ENCODE peak calls at places on chromosomes 7 and 10, in five cellular contexts. D is neuronal stem cell, L is H1, E is H9, X is mesenchymal stem cell. I is an unnamed sample.

GRCh38 chr7:43114451-43114765 is 2.0 kb downstream of the HECW1 start:
- DNase-seq in E (no peak), X (no peak), L (no peak), D (no peak), I (no peak)

GRCh38 chr7:17665029-17665428 is 275.3 kb downstream of the SNX13 start:
- DNase-seq in X (no peak), D (no peak), L (no peak), E (no peak), I (no peak)

GRCh38 chr10:115861864-115862263 is 411.1 kb downstream of the GFRA1 start:
- DNase-seq in X (peak), D (no peak), L (no peak), E (no peak), I (no peak)

GRCh38 chr7:88455696-88456095 is 149.0 kb upstream of the STEAP4 start:
- DNase-seq in D (no peak), L (no peak), E (no peak), X (no peak), I (peak)

GRCh38 chr10:115026041-115026779 is 67.0 kb upstream of the ATRNL1 start:
- DNase-seq in E (no peak), L (no peak), D (no peak), X (no peak), I (no peak)

GRCh38 chr7:3141326-3141725 is 97.7 kb upstream of the CARD11 start:
- DNase-seq in L (no peak), D (no peak), X (no peak), E (no peak), I (no peak)

GRCh38 chr10:132677096-132677904 is 108.6 kb downstream of the NKX6-2 start:
- DNase-seq in D (no peak), X (no peak), L (no peak), E (peak), I (no peak)

GRCh38 chr10:125409756-125410155 is 249.4 kb upstream of the CTBP2 start:
- DNase-seq in L (no peak), D (no peak), X (no peak), E (no peak), I (no peak)

GRCh38 chr7:155220881-155221280 is 76.8 kb upstream of the INSIG1 start:
- DNase-seq in D (no peak), X (no peak), L (no peak), E (no peak), I (no peak)

GRCh38 chr10:84076047-84076388 is 63.3 kb upstream of the GHITM start:
- DNase-seq in D (no peak), L (no peak), X (peak), E (no peak), I (peak)

GRCh38 chr7:30478349-30479228 is at the start of gene NOD1:
- DNase-seq in E (peak), X (peak), D (peak), L (peak), I (peak)

GRCh38 chr7:120733835-120734234 is 124.1 kb downstream of the TSPAN12 start:
- DNase-seq in E (no peak), X (no peak), D (no peak), L (no peak), I (no peak)

GRCh38 chr10:12042409-12042796 is 206 bp downstream of the UPF2 start:
- DNase-seq in L (no peak), E (no peak), X (peak), D (no peak), I (no peak)

GRCh38 chr7:156725982-156726381 is 85.4 kb downstream of the RNF32 start:
- DNase-seq in X (no peak), D (no peak), L (no peak), E (no peak), I (no peak)

GRCh38 chr10:127426746-127427145 is 122.4 kb upstream of the NPS start:
- DNase-seq in D (no peak), E (no peak), X (no peak), L (no peak), I (no peak)

GRCh38 chr10:26423722-26424121 is 14.4 kb upstream of the APBB1IP start:
- DNase-seq in X (no peak), D (no peak), E (no peak), L (no peak), I (no peak)

GRCh38 chr7:49822862-49823261 is 49.4 kb downstream of the VWC2 start:
- DNase-seq in X (no peak), E (no peak), D (no peak), L (no peak), I (no peak)

GRCh38 chr10:51857326-51857725 is 157.9 kb upstream of the CSTF2T start:
- DNase-seq in E (no peak), D (no peak), X (no peak), L (no peak), I (no peak)

GRCh38 chr10:52316500-52316899 is 2.4 kb downstream of the DKK1 start:
- DNase-seq in L (no peak), D (no peak), E (no peak), X (no peak), I (no peak)

GRCh38 chr7:90626011-90626410 is 29.9 kb downstream of the CDK14 start:
- DNase-seq in E (no peak), L (no peak), D (no peak), X (peak), I (no peak)

GRCh38 chr7:158908552-158908951 is 52.2 kb downstream of the DYNC2I1 start:
- DNase-seq in X (no peak), D (no peak), L (no peak), E (no peak), I (no peak)

GRCh38 chr7:26410156-26410555 is 118.5 kb downstream of the SNX10 start:
- DNase-seq in X (no peak), E (no peak), L (no peak), D (no peak), I (no peak)

GRCh38 chr7:46660402-46660801 is 739.3 kb upstream of the IGFBP3 start:
- DNase-seq in X (peak), L (no peak), E (no peak), D (no peak), I (no peak)

GRCh38 chr7:30683306-30683705 is 1.1 kb upstream of the CRHR2 start:
- DNase-seq in D (no peak), E (no peak), X (no peak), L (no peak), I (no peak)

GRCh38 chr7:30548762-30549344 is 44.2 kb upstream of the GGCT start:
- DNase-seq in L (no peak), X (peak), E (peak), D (peak), I (peak)

GRCh38 chr10:47161465-47161864 is 138.5 kb upstream of the GDF10 start:
- DNase-seq in E (no peak), L (no peak), D (no peak), X (no peak), I (no peak)

GRCh38 chr7:49093218-49093617 is 168.9 kb downstream of the CDC14C start:
- DNase-seq in D (no peak), L (no peak), E (no peak), X (no peak), I (no peak)

GRCh38 chr7:107108951-107109350 is 59.9 kb upstream of the HBP1 start:
- DNase-seq in E (no peak), D (no peak), L (no peak), X (peak), I (no peak)

GRCh38 chr7:134514663-134515062 is 12.7 kb upstream of the AKR1B10 start:
- DNase-seq in X (peak), D (peak), E (no peak), L (no peak), I (peak)

GRCh38 chr10:68247931-68248330 is 16.0 kb upstream of the ATOH7 start:
- DNase-seq in X (no peak), L (no peak), D (no peak), E (no peak), I (no peak)

GRCh38 chr10:68249297-68249696 is 17.4 kb upstream of the ATOH7 start:
- DNase-seq in D (no peak), E (no peak), L (no peak), X (no peak), I (no peak)

GRCh38 chr10:68251625-68252275 is 19.8 kb upstream of the ATOH7 start:
- DNase-seq in L (no peak), X (no peak), D (no peak), E (no peak), I (no peak)

GRCh38 chr10:68251146-68251545 is 19.2 kb upstream of the ATOH7 start:
- DNase-seq in L (no peak), X (no peak), E (no peak), D (no peak), I (no peak)

GRCh38 chr10:68253356-68253755 is 21.4 kb upstream of the ATOH7 start:
- DNase-seq in X (no peak), L (no peak), E (no peak), D (no peak), I (no peak)
- H2BK12ac ChIP-seq in X (no peak), L (no peak), E (no peak), D (no peak), I (no peak)

DNA sequence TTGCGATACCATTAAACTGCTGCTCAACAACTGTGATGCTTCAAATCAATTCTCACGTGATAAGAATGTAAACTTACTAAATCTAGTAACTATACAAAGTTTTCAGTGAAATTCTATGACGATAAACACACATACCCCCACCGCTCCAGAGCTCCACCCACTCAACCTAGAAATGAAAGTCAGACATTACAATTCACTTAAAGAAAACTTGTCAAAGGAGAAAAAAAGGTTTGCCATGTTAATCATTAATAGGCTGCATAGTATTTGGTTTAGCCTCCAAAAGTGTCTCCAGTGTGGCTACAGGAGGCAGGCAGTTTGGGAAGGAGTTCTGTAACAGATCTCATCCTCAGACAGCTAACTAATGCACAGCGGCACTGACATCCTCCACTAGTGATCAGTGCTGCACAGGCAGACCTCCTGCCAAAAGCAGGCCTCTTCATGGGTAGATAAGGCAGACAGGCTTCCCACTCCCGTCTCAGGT is 3.1 kb downstream of the HERPUD2 start:
- DNase-seq in L (no peak), E (no peak), D (no peak), X (peak), I (no peak)
- H3K4ac ChIP-seq in L (no peak), E (no peak), D (no peak), X (no peak), I (no peak)

DNA sequence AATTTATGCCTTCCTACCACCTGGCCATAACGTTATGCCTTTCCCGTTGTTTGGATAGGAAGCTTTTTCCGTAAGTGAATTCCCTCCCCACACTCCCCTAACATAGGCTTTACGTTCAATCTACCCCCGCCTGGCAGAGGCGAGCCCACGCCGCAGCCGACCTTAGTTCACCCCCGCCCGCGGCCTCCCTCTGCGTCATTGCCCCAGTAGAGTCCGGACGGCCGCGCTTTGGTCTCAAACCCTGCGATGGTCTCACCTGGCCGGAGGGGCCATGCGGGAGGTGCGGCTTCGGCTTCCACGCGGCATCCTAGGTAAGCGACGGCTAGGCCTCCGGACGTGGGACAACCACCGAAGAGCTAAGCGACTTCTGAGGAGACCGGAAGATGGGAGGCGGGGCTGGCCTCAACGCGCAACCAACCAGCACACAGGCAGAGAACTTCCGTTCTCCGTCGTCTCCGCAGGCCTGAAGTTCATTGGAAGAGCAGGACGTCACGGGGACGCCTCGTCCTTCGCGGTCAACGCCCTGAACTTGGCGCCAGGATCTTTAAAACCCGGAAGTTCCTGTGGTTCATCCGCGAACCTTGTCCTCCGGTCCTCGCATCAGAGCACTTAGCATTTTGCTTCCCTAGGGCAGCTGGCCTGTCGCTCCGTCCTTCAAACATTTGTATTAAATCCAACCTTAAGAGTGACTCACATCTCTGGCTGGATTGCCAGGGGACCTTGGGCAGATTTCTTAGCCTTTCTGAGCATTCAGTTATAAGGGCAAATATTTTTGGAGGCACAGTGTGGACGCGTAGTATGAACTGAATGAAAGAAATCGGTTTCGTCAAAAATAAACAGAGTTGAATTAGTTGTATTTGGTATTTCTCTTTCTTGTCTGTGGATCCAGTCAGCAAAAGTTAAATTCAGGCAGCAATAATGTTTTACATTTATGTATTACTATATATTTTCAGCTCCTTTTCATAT is at the start of gene CHCHD2:
- DNase-seq in D (peak), L (peak), E (peak), X (peak), I (peak)
- H2BK5ac ChIP-seq in D (no peak), L (peak), E (no peak), X (no peak), I (no peak)

DNA sequence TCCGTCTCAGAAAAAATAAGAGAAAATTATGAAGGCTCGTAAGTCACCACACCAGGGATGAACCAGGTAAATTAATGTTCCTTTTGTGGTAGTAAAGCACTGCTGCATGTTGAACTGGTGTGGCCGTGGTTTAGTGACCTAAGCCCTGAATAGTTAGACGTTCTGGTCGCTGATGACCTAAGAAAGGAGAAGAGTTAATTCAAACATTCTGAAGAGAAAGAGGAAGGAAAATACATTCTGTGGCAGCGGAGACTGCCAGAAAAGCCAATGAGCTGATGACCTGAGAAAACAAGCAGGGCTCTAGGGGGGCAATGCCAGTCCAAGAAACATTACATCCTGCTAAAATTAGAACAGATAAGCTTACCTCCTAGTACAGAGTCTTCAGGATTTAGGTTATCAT is 17.5 kb downstream of the DNAJC9 start:
- DNase-seq in D (no peak), X (no peak), E (no peak), L (no peak), I (no peak)
- H2BK12ac ChIP-seq in D (no peak), X (no peak), E (no peak), L (no peak), I (no peak)

DNA sequence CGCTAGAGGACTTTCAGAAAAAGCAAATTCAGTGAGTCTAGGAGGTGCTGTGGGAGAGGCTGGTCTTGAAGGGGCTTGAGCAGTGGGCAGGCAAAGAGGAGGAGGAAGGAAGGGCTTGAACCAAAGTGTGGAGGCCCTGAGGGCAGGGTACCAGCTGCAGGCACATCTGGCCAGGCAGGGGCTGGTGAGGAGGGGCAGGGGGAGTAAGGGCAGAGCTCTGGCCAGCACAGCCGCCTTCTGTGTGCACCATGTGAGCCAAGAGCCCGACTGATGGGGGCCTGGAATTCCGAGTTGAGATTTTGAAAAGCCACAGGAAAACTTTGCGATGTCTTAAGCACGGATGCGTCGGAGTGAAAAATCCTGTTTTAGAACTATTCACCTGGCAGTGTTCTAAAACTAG is 74.5 kb downstream of the PRPF18 start:
- DNase-seq in D (no peak), L (no peak), X (no peak), E (no peak), I (no peak)
- H3K4ac ChIP-seq in D (no peak), L (no peak), X (no peak), E (no peak), I (no peak)

DNA sequence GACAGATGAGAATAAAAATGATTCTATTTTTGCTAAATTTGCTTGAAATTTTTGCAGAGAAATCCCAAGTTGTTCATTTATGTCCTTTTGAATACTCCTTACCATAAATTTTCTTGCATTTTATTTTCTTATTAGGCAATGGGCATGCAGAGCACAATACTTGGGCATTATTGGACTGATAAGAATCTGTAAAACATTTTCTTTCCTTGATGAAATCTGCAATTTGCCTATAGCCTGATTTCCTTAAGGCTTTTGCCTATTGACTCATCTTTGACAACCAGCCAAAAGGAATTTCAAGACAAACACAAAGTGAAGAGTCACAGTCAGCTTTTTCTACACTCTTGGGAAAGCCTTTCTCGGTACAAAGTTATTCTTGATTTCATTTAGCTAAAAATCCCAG is 30.5 kb upstream of the GNAT3 start:
- DNase-seq in E (no peak), X (peak), D (no peak), L (no peak), I (peak)
- H2BK5ac ChIP-seq in E (no peak), X (no peak), D (no peak), L (no peak), I (no peak)

GRCh38 chr7:79790863-79791262 is 337.4 kb upstream of the MAGI2 start:
- DNase-seq in X (no peak), D (no peak), L (no peak), E (no peak), I (no peak)
- H2BK12ac ChIP-seq in X (no peak), D (no peak), L (no peak), E (no peak), I (no peak)

GRCh38 chr7:124275411-124275810 is 242.5 kb upstream of the TMEM229A start:
- DNase-seq in L (no peak), E (no peak), X (no peak), D (no peak), I (no peak)
- H3K4ac ChIP-seq in L (no peak), E (no peak), X (no peak), D (no peak), I (no peak)

DNA sequence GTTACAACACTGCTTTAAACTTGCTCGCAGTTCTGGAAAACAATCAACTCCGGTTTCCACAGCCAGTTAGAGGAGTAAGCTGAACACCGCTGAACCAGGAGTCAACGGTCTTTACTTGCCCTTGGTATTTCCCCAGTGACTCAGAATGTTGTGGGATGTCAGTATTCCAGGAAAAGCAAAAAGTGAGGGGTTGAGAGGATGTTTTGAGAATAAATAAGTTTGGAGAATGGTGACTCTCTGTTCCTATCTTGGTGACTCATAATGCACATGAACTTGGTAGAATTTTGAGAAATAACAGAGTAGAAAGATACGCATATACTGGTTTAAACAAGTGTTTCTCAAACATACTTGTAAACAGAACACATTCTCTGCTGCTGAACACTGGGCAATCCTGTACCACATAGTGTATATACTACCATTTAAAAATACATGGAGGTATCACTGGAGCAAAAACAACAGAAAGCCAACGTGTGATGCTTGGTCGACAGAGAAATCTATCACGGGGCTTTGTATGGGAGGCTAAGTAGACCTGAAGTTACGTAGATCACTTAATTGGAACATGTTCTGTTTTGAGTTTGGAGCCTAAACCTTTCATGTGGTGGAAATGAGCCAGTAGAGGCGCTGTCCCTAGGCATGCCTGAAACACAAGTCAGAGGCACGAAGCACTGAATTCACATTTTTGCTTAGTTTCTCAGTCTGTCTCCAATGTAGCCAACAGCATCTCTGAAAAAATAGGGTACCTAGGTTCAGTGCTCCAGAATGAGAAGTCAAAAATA is 534.3 kb downstream of the PARD3 start:
- DNase-seq in E (peak), D (no peak), L (no peak), X (peak), I (no peak)
- H2BK5ac ChIP-seq in E (no peak), D (no peak), L (no peak), X (no peak), I (no peak)

GRCh38 chr10:86850481-86850880 is 94.1 kb downstream of the BMPR1A start:
- DNase-seq in X (no peak), D (no peak), L (no peak), E (no peak), I (no peak)
- H2BK12ac ChIP-seq in X (no peak), D (no peak), L (no peak), E (no peak), I (no peak)

I was measured in trophoblast cell.